ENCODE peak calls at places on chromosomes 11 and 22, in four cellular contexts. N is GM12878, D is K562, B is HepG2. I is an unnamed sample.

GRCh38 chr11:57083641-57084385 is 95.1 kb downstream of the OR5AK2 start:
- DNase-seq in N (no peak), B (peak; percentile 7), D (no peak), I (no peak)

GRCh38 chr11:75800136-75800675 is 14.8 kb upstream of the UVRAG start:
- DNase-seq in N (no peak), B (no peak), D (no peak), I (no peak)

GRCh38 chr11:124302291-124302690 is 11.5 kb downstream of the OR8D1 start:
- DNase-seq in N (no peak), B (no peak), D (no peak), I (no peak)

GRCh38 chr22:45149671-45150070 is 14.1 kb upstream of the NUP50 start:
- DNase-seq in D (no peak), N (no peak), B (no peak), I (no peak)

GRCh38 chr11:46603704-46604308 is 10.0 kb upstream of the AMBRA1 start:
- DNase-seq in D (no peak), N (no peak), B (no peak), I (no peak)

GRCh38 chr22:29306175-29306829 is at the start of gene GAS2L1:
- DNase-seq in D (peak; percentile 87), N (no peak), B (peak; percentile 54), I (peak; percentile 87)

GRCh38 chr11:27907534-27907933 is 200.4 kb downstream of the KIF18A start:
- DNase-seq in N (no peak), B (no peak), D (no peak), I (no peak)

GRCh38 chr11:128574576-128575011 is 12.8 kb downstream of the ETS1 start:
- DNase-seq in N (no peak), D (no peak), B (no peak), I (no peak)

GRCh38 chr11:125956371-125956770 is 10.5 kb downstream of the VSIG10L2 start:
- DNase-seq in B (no peak), N (no peak), D (no peak), I (no peak)

GRCh38 chr11:93655047-93655446 is 6.4 kb upstream of the CEP295 start:
- DNase-seq in B (no peak), D (no peak), N (no peak), I (no peak)

GRCh38 chr22:44139773-44140172 is 41.0 kb upstream of the PARVG start:
- DNase-seq in B (no peak), N (no peak), D (no peak), I (no peak)

GRCh38 chr11:114098927-114099326 is 39.4 kb downstream of the ZBTB16 start:
- DNase-seq in B (peak; percentile 32), D (no peak), N (no peak), I (no peak)

GRCh38 chr11:90187839-90188238 is 35.0 kb downstream of the CHORDC1 start:
- DNase-seq in D (no peak), N (no peak), B (no peak), I (no peak)

GRCh38 chr11:37511425-37511933 is 913.4 kb upstream of the RAG2 start:
- DNase-seq in D (no peak), N (no peak), B (no peak), I (no peak)

GRCh38 chr11:62428871-62429601 is 10.2 kb downstream of the SCGB1A1 start:
- DNase-seq in N (no peak), D (no peak), B (no peak), I (no peak)

GRCh38 chr11:128734439-128735224 is 40.8 kb downstream of the FLI1 start:
- DNase-seq in N (no peak), D (no peak), B (no peak), I (no peak)

GRCh38 chr11:33248416-33248957 is 8.7 kb upstream of the HIPK3 start:
- DNase-seq in N (no peak), B (peak; percentile 25), D (no peak), I (no peak)

GRCh38 chr11:208917-209260 is 1.4 kb downstream of the RIC8A start:
- DNase-seq in B (no peak), D (no peak), N (no peak), I (no peak)

GRCh38 chr22:45448431-45448830 is 34.9 kb downstream of the RIBC2 start:
- DNase-seq in D (no peak), N (no peak), B (no peak), I (no peak)

GRCh38 chr11:10926801-10927200 is 68.9 kb upstream of the ZBED5 start:
- DNase-seq in B (no peak), D (no peak), N (no peak), I (no peak)

GRCh38 chr22:21571679-21572078 is 4.2 kb downstream of the UBE2L3 start:
- DNase-seq in B (no peak), D (no peak), N (no peak), I (no peak)

GRCh38 chr11:14499178-14499559 is 442 bp downstream of the COPB1 start:
- DNase-seq in B (peak; percentile 12), N (no peak), D (peak; percentile 54), I (no peak)
- TF ChIP-seq KDM1A in B (no peak), N (no peak), D (no peak), I (no peak)

DNA sequence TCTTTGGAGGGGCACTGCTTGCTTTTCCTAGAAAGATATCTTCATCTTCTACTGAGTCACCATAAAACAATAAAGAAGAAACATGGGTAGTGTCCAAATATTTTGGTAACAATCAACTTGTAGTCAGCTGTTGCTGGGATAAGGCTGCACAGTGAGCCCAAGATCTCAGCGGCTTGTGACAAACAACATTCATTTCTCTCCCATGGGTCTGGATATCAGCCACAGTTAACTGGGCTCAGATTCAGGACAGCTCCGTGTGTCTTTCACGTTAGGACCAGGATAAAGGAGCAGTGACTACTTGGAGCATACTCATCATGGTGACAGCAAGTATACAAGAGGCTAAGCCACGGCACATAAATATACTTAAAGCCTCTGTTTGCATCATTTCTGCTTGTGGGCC is 27.9 kb upstream of the GRK3 start:
- DNase-seq in N (no peak), D (no peak), B (no peak), I (no peak)
- TF ChIP-seq SP1 in N (no peak), D (no peak), B (no peak), I (no peak)

GRCh38 chr11:117002639-117003305 is 95.5 kb downstream of the SIK3 start:
- DNase-seq in B (no peak), N (no peak), D (no peak), I (no peak)
- TF ChIP-seq KDM1A in B (no peak), N (no peak), D (no peak), I (no peak)

DNA sequence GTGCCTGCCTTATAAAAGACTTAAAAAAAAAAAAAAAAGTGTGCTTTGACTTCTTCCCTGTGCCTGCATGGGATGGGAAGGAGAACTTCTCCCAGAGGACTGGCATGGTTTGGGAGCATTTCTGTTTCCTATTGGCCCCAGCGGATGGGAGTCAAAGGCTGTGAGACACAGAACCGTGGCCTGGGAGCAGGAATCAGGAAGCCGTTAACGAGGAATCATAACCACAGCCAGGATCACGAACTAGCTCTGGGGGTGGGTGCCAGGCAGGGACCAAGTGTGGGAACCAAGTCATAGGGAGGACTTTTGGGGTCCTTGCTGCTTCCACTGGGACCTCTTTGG is 526 bp downstream of the C1QTNF6 start:
- DNase-seq in N (no peak), B (no peak), D (no peak), I (no peak)
- TF ChIP-seq SP1 in N (no peak), B (no peak), D (no peak), I (no peak)

GRCh38 chr11:95498731-95499396 is 267.9 kb upstream of the SESN3 start:
- DNase-seq in B (no peak), D (no peak), N (no peak), I (peak; percentile 68)
- TF ChIP-seq KDM1A in B (no peak), D (no peak), N (no peak), I (no peak)